ENCODE peak calls at places on chromosomes 5 and 9, in six cellular contexts. X is pancreas, T is tibial artery, H is OCI-LY7, J is mucosa of descending colon, L is H9. K is an unnamed sample. For H3K4me1, the result is how much of the 10 kb centered on the place peaks cover.

GRCh38 chr5:7705261-7705660 is 145.7 kb downstream of the CFAP90 start:
- DNase-seq in X (no peak), T (no peak), H (no peak), J (no peak), L (peak), K (no peak)

GRCh38 chr5:143524338-143524929 is 120.9 kb upstream of the NR3C1 start:
- DNase-seq in X (no peak), T (no peak), H (no peak), J (no peak), L (no peak), K (no peak)

GRCh38 chr9:130993303-130994030 is 15.5 kb upstream of the LAMC3 start:
- DNase-seq in X (no peak), T (no peak), H (no peak), J (peak), L (no peak), K (no peak)

GRCh38 chr9:12391839-12392509 is 301.2 kb upstream of the TYRP1 start:
- DNase-seq in X (no peak), T (no peak), H (no peak), J (no peak), L (no peak), K (no peak)

GRCh38 chr9:133155156-133155555 is 8.6 kb downstream of the GBGT1 start:
- DNase-seq in X (no peak), T (no peak), H (no peak), J (peak), L (peak), K (peak)

GRCh38 chr5:58094031-58094430 is 365.9 kb downstream of the PLK2 start:
- DNase-seq in X (no peak), T (no peak), H (no peak), J (no peak), L (no peak), K (peak)

GRCh38 chr5:147160923-147161663 is 73.7 kb upstream of the STK32A start:
- DNase-seq in X (no peak), T (no peak), H (no peak), J (no peak), L (no peak), K (no peak)

GRCh38 chr9:8660383-8660782 is 860.8 kb upstream of the DMAC1 start:
- DNase-seq in X (peak), T (peak), H (no peak), J (no peak), L (no peak), K (peak)

GRCh38 chr5:132254321-132254977 is 3.0 kb upstream of the PDLIM4 start:
- DNase-seq in X (peak), T (no peak), H (no peak), J (no peak), L (peak), K (no peak)

GRCh38 chr9:96758845-96759673 is 18.8 kb downstream of the ZNF510 start:
- DNase-seq in X (no peak), T (no peak), H (no peak), J (no peak), L (no peak), K (no peak)

GRCh38 chr9:129630967-129631672 is 5.2 kb downstream of the NTMT1 start:
- DNase-seq in X (no peak), T (no peak), H (no peak), J (no peak), L (no peak), K (peak)

GRCh38 chr9:29078063-29078660 is 1504.9 kb upstream of the C9orf72 start:
- DNase-seq in X (no peak), T (no peak), H (no peak), J (no peak), L (no peak), K (no peak)

GRCh38 chr9:93138171-93138764 is 4.2 kb upstream of the NINJ1 start:
- DNase-seq in X (no peak), T (no peak), H (peak), J (peak), L (no peak), K (no peak)

GRCh38 chr9:133763272-133764183 is 25.4 kb upstream of the SARDH start:
- DNase-seq in X (peak), T (no peak), H (no peak), J (peak), L (peak), K (no peak)

GRCh38 chr5:141597394-141597793 is 21.4 kb downstream of the DIAPH1 start:
- DNase-seq in X (no peak), T (no peak), H (peak), J (no peak), L (no peak), K (no peak)

GRCh38 chr5:360277-361027 is 38.9 kb downstream of the AHRR start:
- DNase-seq in X (no peak), T (no peak), H (no peak), J (no peak), L (no peak), K (peak)

GRCh38 chr5:151060742-151061141 is 20.1 kb downstream of the TNIP1 start:
- DNase-seq in X (no peak), T (no peak), H (no peak), J (no peak), L (no peak), K (no peak)

GRCh38 chr5:151063590-151063989 is 17.2 kb downstream of the TNIP1 start:
- DNase-seq in X (no peak), T (no peak), H (no peak), J (no peak), L (no peak), K (peak)

GRCh38 chr5:151064916-151065499 is 15.8 kb downstream of the TNIP1 start:
- DNase-seq in X (no peak), T (no peak), H (no peak), J (no peak), L (no peak), K (no peak)

GRCh38 chr5:151063136-151063544 is 17.7 kb downstream of the TNIP1 start:
- DNase-seq in X (peak), T (peak), H (no peak), J (no peak), L (no peak), K (no peak)

GRCh38 chr5:151062405-151063135 is 18.3 kb downstream of the TNIP1 start:
- DNase-seq in X (no peak), T (no peak), H (no peak), J (no peak), L (no peak), K (no peak)
- H3K4me1 ChIP-seq in X (under half), T (under half), H (under half), J (under half), L (under half), K (under half)

GRCh38 chr5:39177629-39177959 is 41.8 kb downstream of the FYB1 start:
- DNase-seq in X (no peak), T (no peak), H (no peak), J (no peak), L (no peak), K (no peak)

GRCh38 chr5:39178171-39178570 is 41.2 kb downstream of the FYB1 start:
- DNase-seq in X (no peak), T (no peak), H (no peak), J (no peak), L (no peak), K (no peak)

GRCh38 chr5:39176740-39177628 is 42.4 kb downstream of the FYB1 start:
- DNase-seq in X (no peak), T (no peak), H (no peak), J (no peak), L (no peak), K (no peak)

GRCh38 chr5:39175273-39175955 is 43.9 kb downstream of the FYB1 start:
- DNase-seq in X (no peak), T (no peak), H (no peak), J (no peak), L (no peak), K (no peak)

GRCh38 chr5:39178856-39179255 is 40.5 kb downstream of the FYB1 start:
- DNase-seq in X (no peak), T (no peak), H (no peak), J (no peak), L (no peak), K (no peak)
- H3K4me1 ChIP-seq in X (under half), T (under half), H (under half), J (under half), L (under half), K (under half)

GRCh38 chr5:99605904-99606303 is 677.1 kb upstream of the CHD1 start:
- DNase-seq in X (no peak), T (no peak), H (no peak), J (no peak), L (no peak), K (no peak)
- H3K4me1 ChIP-seq in X (under half), T (under half), H (under half), J (under half), L (under half), K (under half)

DNA sequence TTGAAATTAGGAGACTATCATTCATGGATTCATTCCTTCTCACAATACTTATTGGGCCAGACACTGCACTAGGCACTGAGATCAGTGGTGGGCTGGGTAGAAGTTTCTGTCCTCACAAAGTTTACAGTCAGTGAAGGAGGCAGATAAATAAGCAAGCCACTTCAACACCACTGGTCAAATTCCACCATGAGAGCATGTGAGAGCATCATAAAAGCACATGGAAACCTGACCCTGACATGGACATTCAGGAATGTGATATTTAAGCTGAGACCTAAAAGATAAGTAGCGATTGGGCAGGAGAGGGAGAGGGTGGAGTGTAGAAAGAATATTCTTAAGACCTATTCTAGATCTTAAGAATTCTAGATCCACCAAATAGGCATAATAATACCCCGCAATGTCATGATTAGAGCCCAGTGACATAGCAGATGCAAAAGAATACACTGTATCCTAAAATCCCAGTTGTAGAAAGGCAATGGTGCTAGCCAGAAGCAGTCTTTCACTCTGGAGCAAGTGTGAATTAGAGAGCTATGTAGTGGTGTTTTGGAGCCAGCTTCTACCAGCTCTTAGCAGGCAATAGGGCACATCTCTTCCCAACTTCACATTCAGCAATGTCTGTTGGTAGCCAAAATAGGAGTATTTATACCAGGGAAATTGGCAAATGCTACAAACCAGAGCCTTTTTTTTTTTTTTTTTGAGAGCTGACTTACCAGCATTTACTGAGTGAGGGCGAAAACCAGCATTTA is 46.4 kb downstream of the SH3RF2 start:
- DNase-seq in X (no peak), T (no peak), H (no peak), J (no peak), L (no peak), K (no peak)
- H3K4me1 ChIP-seq in X (under half), T (under half), H (under half), J (under half), L (under half), K (under half)

GRCh38 chr5:179730852-179731251 is 1.8 kb upstream of the MAML1 start:
- DNase-seq in X (no peak), T (no peak), H (no peak), J (no peak), L (no peak), K (no peak)

GRCh38 chr5:179729303-179729702 is 3.3 kb upstream of the MAML1 start:
- DNase-seq in X (no peak), T (no peak), H (no peak), J (no peak), L (no peak), K (no peak)

GRCh38 chr5:179731791-179732411 is 721 bp upstream of the MAML1 start:
- DNase-seq in X (peak), T (peak), H (no peak), J (peak), L (peak), K (peak)

GRCh38 chr5:179729727-179730126 is 2.9 kb upstream of the MAML1 start:
- DNase-seq in X (no peak), T (no peak), H (no peak), J (no peak), L (no peak), K (no peak)

GRCh38 chr5:179730356-179730755 is 2.3 kb upstream of the MAML1 start:
- DNase-seq in X (no peak), T (no peak), H (no peak), J (no peak), L (no peak), K (no peak)
- H3K4me1 ChIP-seq in X (under half), T (under half), H (under half), J (under half), L (under half), K (half or more)

GRCh38 chr9:77810637-77811119 is 162.6 kb upstream of the GNA14 start:
- DNase-seq in X (no peak), T (no peak), H (no peak), J (no peak), L (no peak), K (no peak)
- H3K4me1 ChIP-seq in X (under half), T (under half), H (under half), J (under half), L (under half), K (under half)

GRCh38 chr9:83538172-83538889 is at the start of gene FRMD3:
- DNase-seq in X (peak), T (peak), H (no peak), J (peak), L (peak), K (peak)
- H3K4me1 ChIP-seq in X (under half), T (under half), H (under half), J (under half), L (under half), K (under half)

GRCh38 chr5:119346404-119346803 is 9.4 kb upstream of the TNFAIP8 start:
- DNase-seq in X (no peak), T (no peak), H (no peak), J (no peak), L (no peak), K (no peak)
- H3K4me1 ChIP-seq in X (under half), T (under half), H (half or more), J (under half), L (under half), K (under half)

DNA sequence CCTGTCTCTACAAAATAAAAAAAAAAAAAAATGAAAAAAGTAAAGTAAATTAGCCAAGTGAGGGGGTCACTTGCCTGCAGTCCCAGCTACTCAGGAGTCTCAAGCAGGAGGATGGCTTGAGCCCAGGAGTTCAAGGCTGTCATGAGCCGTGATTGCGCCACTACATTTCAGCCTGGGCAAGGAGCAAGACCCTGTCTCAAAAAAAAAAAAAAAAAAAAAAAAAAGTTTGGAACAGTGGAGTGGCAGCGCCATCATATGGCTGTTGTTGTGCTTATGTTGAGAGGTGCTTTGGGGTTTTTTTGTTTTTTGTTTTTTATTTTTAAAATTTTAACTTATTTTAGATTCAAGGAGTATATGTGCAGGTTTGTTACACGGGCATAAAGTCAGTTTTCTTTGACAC is 3.6 kb downstream of the BRIX1 start:
- DNase-seq in X (no peak), T (no peak), H (no peak), J (no peak), L (no peak), K (no peak)
- H3K4me1 ChIP-seq in X (under half), T (under half), H (under half), J (under half), L (under half), K (under half)

DNA sequence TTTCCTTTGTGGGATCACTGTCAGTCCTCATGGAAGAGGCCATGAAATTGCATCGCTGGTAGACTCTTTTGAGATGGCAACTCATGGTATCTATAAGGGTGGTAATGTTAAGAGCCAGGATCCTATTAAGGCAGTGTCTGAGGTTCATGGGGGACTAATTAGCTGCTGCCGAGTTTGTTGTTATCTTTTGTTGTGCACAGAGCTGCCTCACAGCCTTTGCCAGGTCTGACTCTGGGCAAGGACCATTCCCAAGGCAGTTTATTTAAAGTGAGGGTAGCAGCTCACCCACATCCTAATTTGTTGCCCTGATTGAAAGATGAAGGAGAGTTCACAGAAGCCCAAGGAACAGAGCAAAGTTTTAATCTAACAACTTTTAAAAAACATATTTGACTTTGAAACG is 7.9 kb downstream of the SMARCA2 start:
- DNase-seq in X (no peak), T (no peak), H (no peak), J (no peak), L (no peak), K (no peak)
- H3K4me1 ChIP-seq in X (under half), T (under half), H (under half), J (under half), L (under half), K (half or more)

K was measured in left lung.